ENCODE peak calls at places on chromosomes 7 and 10, in four cellular contexts. One of them, this sample, is unnamed.

GRCh38 chr7:54944179-54944578 is 74.6 kb upstream of the EGFR start:
- DNase-seq in HTR-8/SVneo: no peak
- DNase-seq in iPS DF 6.9: no peak
- DNase-seq in iris pigment epithelial cell: peak
- DNase-seq in this sample: peak

GRCh38 chr7:38795596-38795995 is 113.4 kb downstream of the VPS41 start:
- DNase-seq in iris pigment epithelial cell: no peak
- DNase-seq in iPS DF 6.9: no peak
- DNase-seq in HTR-8/SVneo: no peak
- DNase-seq in this sample: peak

GRCh38 chr7:101479217-101479616 is 116.5 kb downstream of the COL26A1 start:
- DNase-seq in HTR-8/SVneo: no peak
- DNase-seq in iPS DF 6.9: no peak
- DNase-seq in iris pigment epithelial cell: no peak
- DNase-seq in this sample: no peak

GRCh38 chr10:122541541-122542002 is 19.0 kb upstream of the DMBT1 start:
- DNase-seq in iPS DF 6.9: no peak
- DNase-seq in HTR-8/SVneo: no peak
- DNase-seq in iris pigment epithelial cell: no peak
- DNase-seq in this sample: no peak

GRCh38 chr7:139909379-139910050 is 80.5 kb downstream of the TBXAS1 start:
- DNase-seq in iPS DF 6.9: no peak
- DNase-seq in HTR-8/SVneo: no peak
- DNase-seq in iris pigment epithelial cell: peak
- DNase-seq in this sample: no peak

GRCh38 chr10:93106631-93107072 is 33.0 kb downstream of the CYP26A1 start:
- DNase-seq in HTR-8/SVneo: no peak
- DNase-seq in iPS DF 6.9: no peak
- DNase-seq in iris pigment epithelial cell: peak
- DNase-seq in this sample: peak

GRCh38 chr10:122910310-122910709 is at the start of gene FAM24A:
- DNase-seq in iPS DF 6.9: no peak
- DNase-seq in iris pigment epithelial cell: no peak
- DNase-seq in HTR-8/SVneo: no peak
- DNase-seq in this sample: no peak

GRCh38 chr10:48976208-48976607 is 36.6 kb upstream of the LRRC18 start:
- DNase-seq in iPS DF 6.9: peak
- DNase-seq in HTR-8/SVneo: no peak
- DNase-seq in iris pigment epithelial cell: no peak
- DNase-seq in this sample: no peak

GRCh38 chr10:92074126-92074887 is 150.7 kb downstream of the BTAF1 start:
- DNase-seq in HTR-8/SVneo: no peak
- DNase-seq in iPS DF 6.9: no peak
- DNase-seq in iris pigment epithelial cell: peak
- DNase-seq in this sample: no peak

GRCh38 chr10:61286695-61287094 is 166.5 kb downstream of the TMEM26 start:
- DNase-seq in HTR-8/SVneo: no peak
- DNase-seq in iPS DF 6.9: no peak
- DNase-seq in iris pigment epithelial cell: no peak
- DNase-seq in this sample: no peak

GRCh38 chr10:32972929-32973328 is 14.9 kb upstream of the ITGB1 start:
- DNase-seq in iPS DF 6.9: no peak
- DNase-seq in iris pigment epithelial cell: no peak
- DNase-seq in HTR-8/SVneo: no peak
- DNase-seq in this sample: no peak

GRCh38 chr10:78760463-78761240 is 308.1 kb upstream of the ZMIZ1 start:
- DNase-seq in HTR-8/SVneo: no peak
- DNase-seq in iris pigment epithelial cell: no peak
- DNase-seq in iPS DF 6.9: no peak
- DNase-seq in this sample: no peak

GRCh38 chr7:83936056-83936703 is 258.4 kb downstream of the SEMA3A start:
- DNase-seq in iris pigment epithelial cell: peak
- DNase-seq in HTR-8/SVneo: peak
- DNase-seq in iPS DF 6.9: peak
- DNase-seq in this sample: peak

GRCh38 chr10:71255817-71256660 is 43.7 kb downstream of the UNC5B start:
- DNase-seq in HTR-8/SVneo: peak
- DNase-seq in iris pigment epithelial cell: peak
- DNase-seq in iPS DF 6.9: no peak
- DNase-seq in this sample: peak

GRCh38 chr10:1354776-1355435 is 298.7 kb downstream of the WDR37 start:
- DNase-seq in iPS DF 6.9: no peak
- DNase-seq in HTR-8/SVneo: no peak
- DNase-seq in iris pigment epithelial cell: no peak
- DNase-seq in this sample: no peak

GRCh38 chr10:26378763-26379361 is 59.3 kb upstream of the APBB1IP start:
- DNase-seq in iris pigment epithelial cell: no peak
- DNase-seq in HTR-8/SVneo: no peak
- DNase-seq in iPS DF 6.9: no peak
- DNase-seq in this sample: no peak

GRCh38 chr10:108358912-108359311 is 1194.4 kb upstream of the SORCS1 start:
- DNase-seq in iris pigment epithelial cell: peak
- DNase-seq in iPS DF 6.9: no peak
- DNase-seq in HTR-8/SVneo: peak
- DNase-seq in this sample: peak

GRCh38 chr7:23276381-23276780 is 22.8 kb upstream of the MALSU1 start:
- DNase-seq in iPS DF 6.9: no peak
- DNase-seq in HTR-8/SVneo: no peak
- DNase-seq in iris pigment epithelial cell: no peak
- DNase-seq in this sample: no peak

GRCh38 chr7:28960071-28960840 is 2.1 kb upstream of the TRIL start:
- DNase-seq in iris pigment epithelial cell: no peak
- DNase-seq in HTR-8/SVneo: no peak
- DNase-seq in iPS DF 6.9: no peak
- DNase-seq in this sample: no peak

GRCh38 chr7:135966341-135967043 is 10.7 kb downstream of the MTPN start:
- DNase-seq in HTR-8/SVneo: no peak
- DNase-seq in iPS DF 6.9: no peak
- DNase-seq in iris pigment epithelial cell: peak
- DNase-seq in this sample: no peak

GRCh38 chr7:2873686-2874551 is 29.8 kb upstream of the GNA12 start:
- DNase-seq in iris pigment epithelial cell: peak
- DNase-seq in HTR-8/SVneo: peak
- DNase-seq in iPS DF 6.9: peak
- DNase-seq in this sample: peak

GRCh38 chr10:88964360-88964759 is 11.8 kb upstream of the ACTA2 start:
- DNase-seq in HTR-8/SVneo: no peak
- DNase-seq in iris pigment epithelial cell: no peak
- DNase-seq in iPS DF 6.9: no peak
- DNase-seq in this sample: no peak

GRCh38 chr10:104329754-104330153 is 8.5 kb downstream of the ITPRIP start:
- DNase-seq in iPS DF 6.9: no peak
- DNase-seq in HTR-8/SVneo: no peak
- DNase-seq in iris pigment epithelial cell: peak
- DNase-seq in this sample: peak

GRCh38 chr10:58625070-58625469 is 112.4 kb downstream of the BICC1 start:
- DNase-seq in iris pigment epithelial cell: peak
- DNase-seq in HTR-8/SVneo: no peak
- DNase-seq in iPS DF 6.9: no peak
- DNase-seq in this sample: peak

GRCh38 chr10:12898271-12898670 is 103.2 kb downstream of the CCDC3 start:
- DNase-seq in iPS DF 6.9: no peak
- DNase-seq in HTR-8/SVneo: no peak
- DNase-seq in iris pigment epithelial cell: no peak
- DNase-seq in this sample: no peak

GRCh38 chr7:131284702-131285419 is 42.8 kb upstream of the MKLN1 start:
- DNase-seq in iris pigment epithelial cell: peak
- DNase-seq in iPS DF 6.9: no peak
- DNase-seq in HTR-8/SVneo: no peak
- DNase-seq in this sample: peak

GRCh38 chr7:34190299-34190698 is 285.0 kb downstream of the BMPER start:
- DNase-seq in iris pigment epithelial cell: no peak
- DNase-seq in HTR-8/SVneo: no peak
- DNase-seq in iPS DF 6.9: no peak
- DNase-seq in this sample: peak

GRCh38 chr7:127882313-127882920 is 148.8 kb downstream of the LRRC4 start:
- DNase-seq in iris pigment epithelial cell: no peak
- DNase-seq in HTR-8/SVneo: no peak
- DNase-seq in iPS DF 6.9: no peak
- DNase-seq in this sample: no peak

GRCh38 chr10:57294698-57295097 is 933.6 kb upstream of the ZWINT start:
- DNase-seq in iris pigment epithelial cell: no peak
- DNase-seq in HTR-8/SVneo: no peak
- DNase-seq in iPS DF 6.9: no peak
- DNase-seq in this sample: no peak

GRCh38 chr7:101819913-101820522 is 2.6 kb downstream of the CUX1 start:
- DNase-seq in HTR-8/SVneo: no peak
- DNase-seq in iPS DF 6.9: no peak
- DNase-seq in iris pigment epithelial cell: no peak
- DNase-seq in this sample: no peak

GRCh38 chr10:97800474-97800873 is 28.7 kb upstream of the SFRP5 start:
- DNase-seq in HTR-8/SVneo: no peak
- DNase-seq in iPS DF 6.9: no peak
- DNase-seq in iris pigment epithelial cell: no peak
- DNase-seq in this sample: no peak

GRCh38 chr10:351770-352318 is 216.6 kb downstream of the ZMYND11 start:
- DNase-seq in iris pigment epithelial cell: no peak
- DNase-seq in iPS DF 6.9: no peak
- DNase-seq in HTR-8/SVneo: no peak
- DNase-seq in this sample: no peak

GRCh38 chr7:155972247-155972646 is 160.0 kb upstream of the SHH start:
- DNase-seq in iris pigment epithelial cell: no peak
- DNase-seq in iPS DF 6.9: no peak
- DNase-seq in HTR-8/SVneo: no peak
- DNase-seq in this sample: no peak

GRCh38 chr10:80461208-80462183 is 7.4 kb downstream of the TSPAN14 start:
- DNase-seq in iPS DF 6.9: no peak
- DNase-seq in iris pigment epithelial cell: peak
- DNase-seq in HTR-8/SVneo: no peak
- DNase-seq in this sample: no peak